ENCODE peak calls at places on chromosome 9, in eight cellular contexts. G is uterus, I is GM20000, E is A549, S is GM10248, Q is cardiac fibroblast, L is BJ, Z is coronary artery. T is an unnamed sample.

GRCh38 chr9:2741441-2742158 is 24.3 kb downstream of the KCNV2 start:
- DNase-seq in I (no peak), Z (no peak), E (no peak), Q (no peak), L (no peak), S (no peak), G (no peak), T (no peak)

GRCh38 chr9:69899491-69899890 is 78.9 kb downstream of the CFAP95 start:
- DNase-seq in G (no peak), I (no peak), Q (no peak), E (no peak), Z (no peak), L (no peak), S (no peak), T (no peak)

GRCh38 chr9:133454943-133455673 is 4.7 kb upstream of the CACFD1 start:
- DNase-seq in I (no peak), Q (no peak), E (no peak), L (no peak), G (no peak), Z (no peak), S (no peak), T (no peak)

GRCh38 chr9:104915049-104915448 is 12.9 kb downstream of the ABCA1 start:
- DNase-seq in Q (no peak), S (no peak), L (no peak), E (no peak), Z (no peak), G (no peak), I (no peak), T (no peak)

GRCh38 chr9:135674977-135675376 is 11.9 kb downstream of the LCN9 start:
- DNase-seq in E (no peak), G (no peak), I (no peak), S (no peak), Q (no peak), L (no peak), Z (no peak), T (no peak)

GRCh38 chr9:108412755-108413154 is 443.0 kb downstream of the ACTL7B start:
- DNase-seq in Q (no peak), I (no peak), E (peak), Z (no peak), G (no peak), L (no peak), S (no peak), T (no peak)

GRCh38 chr9:70257991-70258691 is 637 bp upstream of the SMC5 start:
- DNase-seq in E (no peak), S (no peak), Q (peak), G (no peak), L (no peak), Z (no peak), I (peak), T (no peak)

GRCh38 chr9:129544766-129545165 is 76.1 kb downstream of the C9orf50 start:
- DNase-seq in E (no peak), I (no peak), L (no peak), S (no peak), G (no peak), Q (peak), Z (no peak), T (no peak)

GRCh38 chr9:73162987-73163763 is 11.5 kb downstream of the ANXA1 start:
- DNase-seq in S (no peak), L (no peak), E (no peak), G (no peak), I (no peak), Z (no peak), Q (no peak), T (no peak)

GRCh38 chr9:84697494-84698114 is 28.1 kb downstream of the NTRK2 start:
- DNase-seq in I (peak), S (peak), E (peak), G (peak), L (no peak), Q (peak), Z (peak), T (peak)

GRCh38 chr9:86287013-86287412 is 4.7 kb upstream of the ISCA1 start:
- DNase-seq in L (no peak), Z (no peak), E (peak), Q (peak), G (no peak), S (no peak), I (no peak), T (peak)

GRCh38 chr9:21656776-21657637 is 145.4 kb upstream of the MTAP start:
- DNase-seq in Z (no peak), L (no peak), I (no peak), S (no peak), Q (peak), E (no peak), G (no peak), T (no peak)

GRCh38 chr9:112120046-112120373 is 55.1 kb downstream of the SUSD1 start:
- DNase-seq in I (no peak), E (no peak), Q (no peak), Z (no peak), S (no peak), G (no peak), L (no peak), T (no peak)

GRCh38 chr9:128011071-128011817 is 30.5 kb upstream of the EEIG1 start:
- DNase-seq in S (no peak), Q (peak), G (no peak), Z (no peak), L (no peak), E (peak), I (no peak), T (no peak)

GRCh38 chr9:34591911-34592866 is 2.7 kb upstream of the CNTFR start:
- DNase-seq in L (no peak), Z (no peak), S (no peak), E (no peak), G (no peak), I (no peak), Q (no peak), T (no peak)

GRCh38 chr9:84759300-84759750 is 89.8 kb downstream of the NTRK2 start:
- DNase-seq in Z (no peak), S (peak), I (peak), G (no peak), E (no peak), L (no peak), Q (no peak), T (no peak)

GRCh38 chr9:70438341-70438924 is 24.0 kb upstream of the KLF9 start:
- DNase-seq in G (no peak), Q (peak), L (no peak), E (peak), S (no peak), I (no peak), Z (peak), T (no peak)

GRCh38 chr9:124054671-124055212 is 43.2 kb downstream of the LHX2 start:
- DNase-seq in G (no peak), L (peak), Z (no peak), S (peak), I (peak), Q (peak), E (peak), T (no peak)

GRCh38 chr9:33161011-33161588 is 6.0 kb downstream of the B4GALT1 start:
- DNase-seq in I (peak), E (peak), Q (peak), G (peak), S (no peak), L (peak), Z (peak), T (no peak)

GRCh38 chr9:18502546-18502945 is 28.6 kb downstream of the ADAMTSL1 start:
- DNase-seq in Q (no peak), E (no peak), G (no peak), S (no peak), L (no peak), Z (no peak), I (no peak), T (no peak)

GRCh38 chr9:11962327-11962726 is 730.9 kb upstream of the TYRP1 start:
- DNase-seq in Z (no peak), E (no peak), L (no peak), Q (no peak), S (no peak), G (no peak), I (no peak), T (no peak)

GRCh38 chr9:113650207-113651131 is 186.9 kb downstream of the RGS3 start:
- DNase-seq in I (no peak), S (no peak), Q (no peak), G (no peak), E (peak), Z (no peak), L (no peak), T (no peak)

GRCh38 chr9:133955821-133956411 is 36.2 kb downstream of the VAV2 start:
- DNase-seq in G (no peak), Q (peak), L (no peak), S (peak), Z (no peak), E (no peak), I (peak), T (peak)

GRCh38 chr9:126491256-126491879 is 122.4 kb upstream of the LMX1B start:
- DNase-seq in S (peak), Q (peak), Z (no peak), I (peak), L (no peak), E (peak), G (no peak), T (no peak)

GRCh38 chr9:20358201-20358600 is 264.1 kb downstream of the MLLT3 start:
- DNase-seq in I (no peak), Q (peak), Z (no peak), E (peak), L (no peak), G (no peak), S (no peak), T (no peak)

GRCh38 chr9:81314525-81314924 is 374.8 kb downstream of the TLE1 start:
- DNase-seq in L (no peak), Z (no peak), I (no peak), Q (no peak), S (no peak), G (no peak), E (peak), T (no peak)

GRCh38 chr9:126451316-126451885 is 124.8 kb downstream of the MVB12B start:
- DNase-seq in E (no peak), Z (peak), I (no peak), L (no peak), G (no peak), Q (no peak), S (no peak), T (no peak)

GRCh38 chr9:108282872-108283271 is 572.9 kb downstream of the ACTL7B start:
- DNase-seq in Z (no peak), I (no peak), G (no peak), Q (peak), E (no peak), L (no peak), S (no peak), T (no peak)

GRCh38 chr9:38682713-38683112 is 37.2 kb downstream of the FAM240B start:
- DNase-seq in G (no peak), E (peak), Q (peak), I (no peak), S (no peak), L (peak), Z (no peak), T (no peak)

GRCh38 chr9:35237303-35237702 is 75.5 kb downstream of the UNC13B start:
- DNase-seq in I (no peak), E (no peak), G (no peak), Z (no peak), S (no peak), Q (no peak), L (no peak), T (no peak)

GRCh38 chr9:99807276-99807852 is 14.3 kb upstream of the NR4A3 start:
- DNase-seq in L (no peak), Q (peak), G (peak), S (peak), I (peak), Z (no peak), E (peak), T (peak)

GRCh38 chr9:34701769-34702736 is 7.9 kb downstream of the CCL21 start:
- DNase-seq in I (peak), E (peak), L (peak), Z (peak), G (peak), Q (peak), S (peak), T (peak)

GRCh38 chr9:113963017-113963620 is 87.0 kb downstream of the ZNF618 start:
- DNase-seq in E (peak), S (peak), L (no peak), G (no peak), Q (peak), I (peak), Z (no peak), T (peak)

GRCh38 chr9:123609844-123610243 is 253.8 kb downstream of the CRB2 start:
- DNase-seq in G (no peak), I (no peak), L (no peak), Z (no peak), E (no peak), Q (peak), S (no peak), T (no peak)

GRCh38 chr9:87309236-87309635 is 188.4 kb upstream of the DAPK1 start:
- DNase-seq in Q (peak), I (no peak), Z (no peak), S (no peak), E (no peak), G (no peak), L (no peak), T (no peak)

GRCh38 chr9:27194401-27195091 is 85.5 kb downstream of the TEK start:
- DNase-seq in G (no peak), S (no peak), E (peak), Z (no peak), L (peak), Q (peak), I (no peak), T (no peak)

GRCh38 chr9:1994180-1994579 is 21.0 kb upstream of the SMARCA2 start:
- DNase-seq in G (no peak), E (no peak), Q (no peak), I (no peak), L (no peak), Z (no peak), S (no peak), T (no peak)

GRCh38 chr9:36798350-36799065 is 225.8 kb downstream of the MELK start:
- DNase-seq in L (no peak), G (no peak), Q (no peak), S (no peak), Z (no peak), E (peak), I (no peak), T (no peak)
- TF ChIP-seq CTCF in L (no peak), G (no peak), Q (no peak), S (no peak), Z (no peak), E (peak), I (no peak), T (no peak)

DNA sequence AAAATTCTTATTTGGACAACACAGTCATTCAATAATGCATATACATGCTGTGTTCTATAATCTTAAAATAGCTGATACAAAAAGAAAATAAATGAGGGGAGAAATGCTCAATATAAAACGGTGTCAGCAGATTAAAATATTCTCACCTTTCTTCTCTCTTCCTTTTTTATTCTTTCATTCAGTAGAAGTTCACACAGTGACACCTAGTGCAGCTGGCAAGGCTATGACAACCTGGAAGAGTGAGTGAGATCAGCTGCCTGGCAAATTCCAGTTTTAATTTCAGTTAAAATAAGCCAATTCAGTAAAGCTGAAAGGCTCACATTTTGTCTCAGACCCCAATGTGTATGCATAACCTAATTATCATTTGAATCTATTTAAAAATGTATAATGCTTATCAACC is 150.3 kb downstream of the RASEF start:
- DNase-seq in L (no peak), G (no peak), Q (no peak), Z (no peak), I (no peak), S (no peak), E (no peak), T (no peak)
- TF ChIP-seq CTCF in L (no peak), G (no peak), Q (no peak), Z (no peak), I (no peak), S (no peak), E (peak), T (no peak)

GRCh38 chr9:101449071-101449721 is 13.6 kb upstream of the ALDOB start:
- DNase-seq in G (peak), Z (peak), L (no peak), S (peak), E (peak), I (peak), Q (peak), T (peak)
- TF ChIP-seq CTCF in G (peak), Z (peak), L (peak), S (peak), E (peak), I (peak), Q (peak), T (peak)

GRCh38 chr9:95096807-95097206 is 220.7 kb downstream of the FANCC start:
- DNase-seq in I (no peak), G (no peak), L (no peak), S (no peak), E (no peak), Z (no peak), Q (no peak), T (no peak)
- TF ChIP-seq CTCF in I (no peak), G (no peak), L (peak), S (no peak), E (no peak), Z (no peak), Q (no peak), T (no peak)

GRCh38 chr9:131203438-131204219 is 72.7 kb downstream of the FAM78A start:
- DNase-seq in Z (no peak), G (no peak), Q (no peak), L (no peak), E (no peak), S (peak), I (peak), T (peak)
- TF ChIP-seq CTCF in Z (no peak), G (no peak), Q (peak), L (no peak), E (no peak), S (no peak), I (peak), T (no peak)

DNA sequence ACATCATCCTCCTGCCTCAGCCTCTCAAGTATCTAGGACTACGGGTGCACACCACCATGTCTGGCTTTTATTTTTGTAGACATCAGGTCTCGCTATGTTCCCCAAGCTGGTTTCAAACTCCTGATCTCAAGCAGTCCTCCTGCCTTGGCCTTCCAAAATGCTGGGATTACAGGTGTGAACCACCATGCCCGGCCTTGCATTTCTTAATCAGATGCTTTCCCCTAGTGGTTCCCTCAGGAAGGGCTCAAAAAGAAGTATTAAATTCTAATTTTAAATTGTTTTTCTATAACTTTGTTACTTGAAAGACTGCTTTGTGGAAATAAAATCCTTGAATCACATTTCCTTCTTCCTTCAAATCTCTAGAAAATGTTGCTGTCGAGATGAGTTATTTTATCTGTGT is 79.5 kb upstream of the ROR2 start:
- DNase-seq in Z (no peak), S (no peak), E (no peak), L (no peak), I (no peak), Q (no peak), G (no peak), T (no peak)
- TF ChIP-seq CTCF in Z (no peak), S (no peak), E (peak), L (peak), I (no peak), Q (no peak), G (no peak), T (peak)

T was measured in glutamatergic neuron.